ENCODE peak calls at places on chromosomes 6 and 20, in eight cellular contexts. V, W, J, Q, B, L, Z and P are unnamed samples.

GRCh38 chr20:38198238-38198861 is 33.3 kb upstream of the TGM2 start:
- DNase-seq in Z (no peak), W (no peak), V (no peak), Q (no peak), J (no peak), B (no peak), L (no peak), P (no peak)

GRCh38 chr6:139591075-139591474 is 216.6 kb upstream of the CITED2 start:
- DNase-seq in J (no peak), V (no peak), Z (peak), Q (no peak), W (no peak), L (no peak), B (no peak), P (no peak)

GRCh38 chr20:10504893-10505292 is 69.8 kb downstream of the SLX4IP start:
- DNase-seq in J (no peak), V (no peak), L (no peak), B (no peak), Q (no peak), Z (no peak), W (no peak), P (no peak)

GRCh38 chr6:144644776-144645175 is 359.6 kb downstream of the UTRN start:
- DNase-seq in L (no peak), W (no peak), B (no peak), V (no peak), J (no peak), Q (no peak), Z (no peak), P (peak)

GRCh38 chr20:63469019-63469712 is 3.3 kb downstream of the KCNQ2 start:
- DNase-seq in L (no peak), V (peak), B (no peak), J (no peak), Z (no peak), W (no peak), Q (no peak), P (no peak)

GRCh38 chr6:147127587-147127986 is 76.6 kb upstream of the STXBP5 start:
- DNase-seq in Z (no peak), Q (no peak), B (no peak), L (no peak), V (no peak), W (no peak), J (no peak), P (no peak)

GRCh38 chr6:17930321-17930993 is 57.0 kb downstream of the KIF13A start:
- DNase-seq in J (no peak), W (no peak), B (no peak), Q (no peak), Z (no peak), V (no peak), L (no peak), P (no peak)

GRCh38 chr6:3026811-3027626 is 27.3 kb downstream of the NQO2 start:
- DNase-seq in Z (no peak), W (no peak), L (no peak), Q (peak), J (no peak), V (no peak), B (peak), P (no peak)

GRCh38 chr6:2770171-2770570 is 5.0 kb downstream of the WRNIP1 start:
- DNase-seq in B (no peak), Z (no peak), J (no peak), L (no peak), Q (no peak), W (peak), V (peak), P (no peak)

GRCh38 chr20:53902968-53903651 is 167.3 kb downstream of the BCAS1 start:
- DNase-seq in L (no peak), W (no peak), Q (no peak), Z (no peak), B (no peak), J (no peak), V (no peak), P (no peak)

GRCh38 chr6:75516757-75517156 is 23.2 kb upstream of the FILIP1 start:
- DNase-seq in J (no peak), B (no peak), Z (no peak), W (no peak), L (no peak), Q (no peak), V (no peak), P (no peak)

GRCh38 chr6:36517408-36517807 is 29.9 kb downstream of the STK38 start:
- DNase-seq in B (no peak), Z (no peak), J (no peak), L (no peak), W (no peak), Q (no peak), V (no peak), P (no peak)

GRCh38 chr6:111602481-111603404 is 2.9 kb downstream of the TRAF3IP2 start:
- DNase-seq in Q (no peak), L (no peak), Z (no peak), V (peak), B (peak), J (no peak), W (peak), P (no peak)

GRCh38 chr20:46350201-46350985 is 42.1 kb upstream of the CDH22 start:
- DNase-seq in L (peak), V (no peak), J (no peak), Z (peak), B (peak), W (no peak), Q (no peak), P (peak)

GRCh38 chr6:15427360-15428070 is 181.6 kb downstream of the JARID2 start:
- DNase-seq in J (no peak), W (no peak), L (no peak), Z (peak), V (no peak), B (no peak), Q (no peak), P (no peak)

GRCh38 chr6:134007077-134007476 is 45.3 kb downstream of the SLC2A12 start:
- DNase-seq in W (no peak), L (no peak), Z (no peak), V (peak), B (no peak), Q (no peak), J (peak), P (no peak)

GRCh38 chr6:159716247-159717086 is 10.8 kb upstream of the WTAP start:
- DNase-seq in Z (no peak), Q (no peak), V (no peak), L (peak), B (peak), J (no peak), W (no peak), P (peak)

GRCh38 chr6:136761227-136761922 is 30.9 kb downstream of the MAP3K5 start:
- DNase-seq in V (peak), B (peak), L (no peak), Z (peak), W (peak), Q (no peak), J (no peak), P (no peak)

GRCh38 chr20:31237763-31238162 is 19.7 kb upstream of the DEFB115 start:
- DNase-seq in Q (no peak), B (no peak), W (no peak), J (no peak), Z (no peak), L (no peak), V (no peak), P (no peak)

GRCh38 chr6:170125447-170126300 is 165.2 kb downstream of the DLL1 start:
- DNase-seq in Q (no peak), V (no peak), J (no peak), L (no peak), Z (no peak), W (no peak), B (no peak), P (no peak)

GRCh38 chr20:58504566-58504965 is 10.6 kb downstream of the APCDD1L start:
- DNase-seq in W (no peak), V (no peak), J (no peak), Q (no peak), B (no peak), L (no peak), Z (no peak), P (no peak)

GRCh38 chr6:46993846-46994245 is 48.3 kb downstream of the ADGRF1 start:
- DNase-seq in V (no peak), Q (no peak), Z (peak), J (no peak), W (no peak), B (peak), L (peak), P (peak)